ENCODE peak calls at places on chromosomes 5 and 9, in five cellular contexts. Q is breast epithelium, O is uterus, D is NB4, A is transverse colon. R is an unnamed sample.

GRCh38 chr9:38119570-38119969 is 50.5 kb upstream of the SHB start:
- DNase-seq in D (no peak), Q (no peak), O (no peak), A (no peak), R (no peak)

GRCh38 chr5:6411141-6411540 is 32.8 kb upstream of the MED10 start:
- DNase-seq in D (peak), A (no peak), O (no peak), Q (no peak), R (peak)

GRCh38 chr5:15500326-15500958 is 462 bp downstream of the FBXL7 start:
- DNase-seq in Q (no peak), O (peak), A (peak), D (no peak), R (peak)

GRCh38 chr5:33890147-33890546 is 1.6 kb downstream of the ADAMTS12 start:
- DNase-seq in O (no peak), D (no peak), Q (no peak), A (no peak), R (no peak)

GRCh38 chr9:117546894-117547293 is 132.0 kb upstream of the ASTN2 start:
- DNase-seq in Q (no peak), O (no peak), A (peak), D (no peak), R (no peak)

GRCh38 chr5:14458414-14458813 is 123.2 kb upstream of the OTULINL start:
- DNase-seq in O (no peak), Q (no peak), A (no peak), D (no peak), R (no peak)

GRCh38 chr5:86837610-86838009 is 219.9 kb downstream of the COX7C start:
- DNase-seq in A (no peak), D (no peak), Q (no peak), O (no peak), R (no peak)

GRCh38 chr9:108443741-108444140 is 412.0 kb downstream of the ACTL7B start:
- DNase-seq in O (no peak), A (no peak), Q (no peak), D (no peak), R (no peak)

GRCh38 chr9:3045153-3045552 is 201.3 kb upstream of the PUM3 start:
- DNase-seq in A (no peak), O (no peak), D (no peak), Q (no peak), R (no peak)

DNA sequence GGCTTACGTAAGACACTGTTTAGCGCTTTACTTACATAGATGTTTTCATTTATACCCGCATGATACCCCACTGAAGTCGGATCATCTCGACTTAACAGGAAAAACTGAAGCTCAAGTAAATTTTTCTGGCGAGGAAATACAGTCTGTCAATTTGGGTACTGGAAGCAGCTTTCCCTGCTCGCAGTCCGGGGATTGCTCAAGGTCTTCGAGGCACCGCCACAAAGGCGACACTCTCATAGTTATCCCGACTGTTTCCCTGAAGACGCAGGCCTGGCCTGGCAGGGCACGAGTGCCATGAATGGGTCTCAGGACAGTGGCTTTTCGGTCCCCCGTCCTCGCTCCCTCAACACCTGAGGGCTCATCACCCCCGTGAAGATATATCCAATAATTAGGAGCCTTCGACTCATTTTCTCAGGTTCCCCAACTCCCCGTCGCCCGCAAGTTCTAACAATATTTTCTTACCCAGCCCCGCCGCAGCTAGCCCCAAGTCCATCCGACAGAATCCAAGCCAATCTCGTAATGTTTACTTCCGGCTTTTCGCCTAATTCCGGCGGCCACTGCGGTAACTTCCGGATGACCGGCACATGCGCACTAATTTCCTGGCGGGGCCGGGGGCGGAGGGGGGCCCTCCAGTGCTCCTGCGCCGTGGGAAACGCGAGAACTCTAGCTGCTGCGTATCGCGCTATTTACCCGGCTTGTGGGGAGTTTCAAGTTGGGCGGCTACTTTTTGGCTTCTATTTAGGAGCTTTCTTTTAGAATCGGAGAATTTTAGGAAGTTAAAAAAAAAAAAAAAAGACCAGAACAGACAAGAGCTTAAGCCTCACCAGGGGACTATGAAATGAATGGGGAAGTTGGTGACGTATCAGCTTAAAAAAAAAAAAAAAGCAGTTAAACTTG is at the start of gene SLU7:
- DNase-seq in O (peak), Q (peak), D (peak), A (peak), R (peak)
- TF ChIP-seq POLR2A in O (peak), Q (peak), D (peak), A (peak), R (peak)

GRCh38 chr5:113490317-113490716 is 2.1 kb upstream of the MCC start:
- DNase-seq in Q (no peak), D (no peak), O (no peak), A (no peak), R (no peak)
- TF ChIP-seq CTCF in Q (no peak), D (no peak), O (no peak), A (no peak), R (no peak)

GRCh38 chr5:82277613-82277986 is 554 bp downstream of the RPS23 start:
- DNase-seq in A (no peak), D (no peak), O (no peak), Q (no peak), R (no peak)

GRCh38 chr5:82278711-82279370 is 687 bp upstream of the RPS23 start:
- DNase-seq in A (no peak), O (no peak), D (no peak), Q (no peak), R (no peak)

GRCh38 chr5:82275267-82275664 is 2.9 kb downstream of the RPS23 start:
- DNase-seq in Q (no peak), A (no peak), D (peak), O (no peak), R (no peak)

GRCh38 chr5:82276800-82277612 is 1.1 kb downstream of the RPS23 start:
- DNase-seq in Q (no peak), A (no peak), D (peak), O (no peak), R (no peak)

DNA sequence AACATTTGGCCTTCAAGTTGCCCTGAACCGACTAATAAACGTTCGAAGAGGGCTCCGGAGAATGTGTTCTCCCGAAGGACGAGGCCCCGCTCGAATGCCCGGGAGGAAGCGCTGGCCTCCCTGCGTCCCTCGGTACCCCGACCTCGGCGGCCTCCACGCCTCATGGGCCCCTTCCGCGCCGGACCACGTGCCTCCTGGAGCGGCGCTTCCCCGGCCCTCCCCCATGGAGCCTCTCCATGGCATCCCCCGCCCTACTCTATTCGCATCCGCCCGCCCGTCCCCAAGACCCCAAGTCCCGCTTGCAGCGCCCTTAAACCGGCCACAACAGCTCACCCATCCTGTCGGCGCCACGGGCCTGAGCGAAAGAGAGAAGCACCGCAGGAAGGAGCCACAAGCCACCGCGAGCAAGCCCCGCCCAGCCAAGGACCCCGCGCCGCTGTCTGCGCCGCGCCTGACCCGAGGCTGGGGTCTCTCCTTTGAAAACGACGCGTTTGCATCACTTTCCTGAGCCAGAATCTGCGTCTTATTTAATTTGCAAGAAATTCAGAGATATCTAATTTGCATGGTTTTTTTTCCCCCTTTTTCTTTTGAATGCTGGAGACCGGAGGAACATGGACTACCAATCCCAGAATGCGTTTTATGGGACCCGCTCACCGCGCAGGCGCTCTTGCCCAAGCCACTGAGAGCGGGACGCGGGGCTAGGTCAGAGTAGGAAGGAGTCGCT is at the start of gene RPS23:
- DNase-seq in A (peak), O (peak), D (peak), Q (peak), R (peak)
- TF ChIP-seq POLR2A in A (peak), O (peak), D (peak), Q (no peak), R (no peak)

GRCh38 chr5:170070556-170071412 is 34.9 kb upstream of the FOXI1 start:
- DNase-seq in O (no peak), D (peak), A (no peak), Q (no peak), R (no peak)
- TF ChIP-seq CTCF in O (no peak), D (peak), A (peak), Q (no peak), R (no peak)

GRCh38 chr9:137088121-137088520 is 1.3 kb downstream of the MAN1B1 start:
- DNase-seq in Q (no peak), O (no peak), A (no peak), D (no peak), R (no peak)

GRCh38 chr9:137085918-137086530 is 761 bp upstream of the MAN1B1 start:
- DNase-seq in O (no peak), A (peak), Q (peak), D (no peak), R (no peak)

GRCh38 chr9:137087409-137087925 is 682 bp downstream of the MAN1B1 start:
- DNase-seq in Q (no peak), D (peak), A (no peak), O (no peak), R (no peak)

GRCh38 chr9:137084526-137084925 is 2.3 kb upstream of the MAN1B1 start:
- DNase-seq in D (no peak), Q (no peak), A (no peak), O (peak), R (no peak)

DNA sequence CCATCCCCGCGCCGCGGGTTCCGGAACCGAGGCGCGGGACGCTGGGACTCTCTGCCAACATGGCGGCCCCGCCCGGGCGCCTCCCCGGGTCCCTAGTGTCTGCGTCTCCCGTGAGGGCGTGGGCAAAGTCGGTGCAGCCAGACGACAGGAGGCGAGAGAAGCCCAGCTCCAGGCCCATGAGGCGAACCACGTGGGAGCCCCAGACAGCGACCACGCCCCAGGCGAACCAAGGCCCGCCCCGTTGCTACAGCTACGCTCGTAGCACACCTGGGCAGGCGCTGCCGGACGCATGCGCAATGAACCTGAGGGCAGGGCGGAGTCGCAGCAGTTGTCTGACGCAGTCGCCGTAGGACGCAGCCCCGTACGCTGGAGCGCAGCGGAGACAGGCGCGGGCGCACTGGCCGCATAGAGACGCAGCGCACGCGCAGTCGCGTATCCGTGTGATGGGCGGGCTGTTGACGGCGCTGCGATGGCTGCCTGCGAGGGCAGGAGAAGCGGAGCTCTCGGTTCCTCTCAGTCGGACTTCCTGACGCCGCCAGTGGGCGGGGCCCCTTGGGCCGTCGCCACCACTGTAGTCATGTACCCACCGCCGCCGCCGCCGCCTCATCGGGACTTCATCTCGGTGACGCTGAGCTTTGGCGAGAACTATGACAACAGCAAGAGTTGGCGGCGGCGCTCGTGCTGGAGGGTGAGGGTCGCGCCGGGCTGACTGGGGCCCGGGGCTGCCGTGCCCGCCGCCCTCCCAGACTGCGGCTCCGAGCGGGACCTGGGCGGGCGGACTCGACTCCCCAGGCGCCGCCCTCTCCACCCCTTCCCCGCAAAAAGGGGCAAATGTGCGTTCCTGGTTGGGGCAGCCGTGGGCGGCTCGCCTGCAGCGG is at the start of gene MAN1B1:
- DNase-seq in Q (peak), A (peak), D (peak), O (peak), R (peak)
- TF ChIP-seq POLR2A in Q (peak), A (peak), D (peak), O (peak), R (no peak)

GRCh38 chr5:150122158-150122510 is 33.5 kb downstream of the PDGFRB start:
- DNase-seq in Q (no peak), D (peak), O (peak), A (peak), R (no peak)
- TF ChIP-seq CTCF in Q (no peak), D (peak), O (no peak), A (peak), R (no peak)

DNA sequence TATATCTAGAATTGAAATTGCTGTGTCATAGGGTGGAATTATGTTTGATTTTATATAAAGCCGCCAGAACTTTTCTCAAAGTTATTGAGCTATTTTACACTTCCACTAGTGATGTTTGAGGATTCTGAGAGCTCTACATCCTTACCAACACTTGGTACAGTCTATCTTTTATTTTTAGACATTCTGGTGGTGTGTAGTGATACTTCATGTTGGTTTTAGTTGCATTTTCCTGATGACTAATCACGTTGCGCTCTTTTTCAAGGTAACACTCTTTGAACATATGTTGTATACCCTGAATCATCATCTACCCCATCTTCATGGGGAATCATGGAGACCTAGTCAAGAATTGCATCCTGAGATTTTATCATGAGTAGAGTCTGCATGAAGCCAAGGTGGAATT is 141.7 kb downstream of the NXNL2 start:
- DNase-seq in O (no peak), D (no peak), A (no peak), Q (no peak), R (no peak)
- TF ChIP-seq POLR2A in O (no peak), D (no peak), A (no peak), Q (no peak), R (no peak)

R was measured in lower leg skin.